ENCODE peak calls at places on chromosomes 3 and 15, in five cellular contexts. F is GM12878, B is SK-N-SH, O is HepG2, Y is H1. C is an unnamed sample.

GRCh38 chr3:173065543-173065970 is 75.5 kb downstream of the SPATA16 start:
- DNase-seq in F (no peak), B (peak; percentile 17), O (no peak), Y (peak; percentile 5), C (no peak)

GRCh38 chr3:17555525-17555924 is 186.9 kb downstream of the TBC1D5 start:
- DNase-seq in F (no peak), B (no peak), O (no peak), Y (no peak), C (no peak)

GRCh38 chr3:177711637-177712036 is 514.4 kb upstream of the TBL1XR1 start:
- DNase-seq in F (no peak), B (peak; percentile 26), O (no peak), Y (no peak), C (no peak)

GRCh38 chr15:51348688-51349087 is 7.2 kb downstream of the GLDN start:
- DNase-seq in F (peak; percentile 84), B (no peak), O (no peak), Y (no peak), C (no peak)

GRCh38 chr15:39350785-39351184 is 230.1 kb upstream of the THBS1 start:
- DNase-seq in F (no peak), B (no peak), O (no peak), Y (no peak), C (no peak)

GRCh38 chr3:59818033-59818936 is 768.5 kb upstream of the CFAP20DC start:
- DNase-seq in F (no peak), B (no peak), O (no peak), Y (no peak), C (peak; percentile 72)

GRCh38 chr3:131591394-131591990 is 88.7 kb upstream of the MRPL3 start:
- DNase-seq in F (no peak), B (no peak), O (no peak), Y (no peak), C (no peak)

GRCh38 chr3:59774613-59775012 is 724.8 kb upstream of the CFAP20DC start:
- DNase-seq in F (no peak), B (no peak), O (no peak), Y (no peak), C (no peak)

GRCh38 chr15:98347001-98347400 is 301.3 kb upstream of the IGF1R start:
- DNase-seq in F (no peak), B (no peak), O (no peak), Y (no peak), C (no peak)

GRCh38 chr15:55530861-55531313 is 22.9 kb upstream of the DNAAF4 start:
- DNase-seq in F (no peak), B (no peak), O (peak; percentile 4), Y (no peak), C (no peak)

GRCh38 chr15:66085128-66085527 is 168.4 kb downstream of the MEGF11 start:
- DNase-seq in F (no peak), B (no peak), O (peak; percentile 31), Y (no peak), C (no peak)

GRCh38 chr15:74396445-74397238 is 29.2 kb upstream of the CYP11A1 start:
- DNase-seq in F (peak; percentile 93), B (no peak), O (peak; percentile 84), Y (no peak), C (no peak)

GRCh38 chr3:165883866-165884478 is 46.7 kb upstream of the BCHE start:
- DNase-seq in F (no peak), B (no peak), O (no peak), Y (no peak), C (no peak)

GRCh38 chr3:63364909-63365308 is 86.8 kb downstream of the SYNPR start:
- DNase-seq in F (no peak), B (peak; percentile 16), O (no peak), Y (no peak), C (no peak)

GRCh38 chr3:101857279-101857678 is 8.0 kb downstream of the NFKBIZ start:
- DNase-seq in F (no peak), B (no peak), O (no peak), Y (no peak), C (no peak)

GRCh38 chr3:135009014-135009413 is 214.0 kb downstream of the EPHB1 start:
- DNase-seq in F (no peak), B (no peak), O (no peak), Y (no peak), C (no peak)

GRCh38 chr3:57221883-57222282 is 5.6 kb upstream of the APPL1 start:
- DNase-seq in F (no peak), B (peak; percentile 36), O (peak; percentile 20), Y (no peak), C (no peak)

GRCh38 chr3:37770938-37771918 is 90.5 kb upstream of the CTDSPL start:
- DNase-seq in F (no peak), B (peak; percentile 41), O (no peak), Y (no peak), C (no peak)

GRCh38 chr15:69285834-69286233 is 12.9 kb upstream of the PAQR5 start:
- DNase-seq in F (no peak), B (no peak), O (no peak), Y (no peak), C (no peak)

GRCh38 chr15:69472575-69472974 is 20.0 kb downstream of the RPLP1 start:
- DNase-seq in F (no peak), B (no peak), O (no peak), Y (no peak), C (no peak)

GRCh38 chr3:152910966-152911365 is 76.0 kb downstream of the P2RY1 start:
- DNase-seq in F (no peak), B (no peak), O (no peak), Y (no peak), C (no peak)

GRCh38 chr3:33061782-33062181 is 35.2 kb downstream of the GLB1 start:
- DNase-seq in F (no peak), B (no peak), O (no peak), Y (no peak), C (no peak)

GRCh38 chr3:7211740-7212139 is 350.8 kb downstream of the GRM7 start:
- DNase-seq in F (no peak), B (no peak), O (no peak), Y (no peak), C (no peak)

GRCh38 chr15:62672268-62672667 is 370.3 kb upstream of the TPM1 start:
- DNase-seq in F (no peak), B (no peak), O (no peak), Y (no peak), C (no peak)

GRCh38 chr3:180680097-180680430 is 775 bp upstream of the CCDC39 start:
- DNase-seq in F (no peak), B (peak; percentile 38), O (no peak), Y (no peak), C (no peak)

GRCh38 chr3:2099028-2099671 is 484 bp downstream of the CNTN4 start:
- DNase-seq in F (no peak), B (peak; percentile 65), O (no peak), Y (no peak), C (no peak)

GRCh38 chr3:16183601-16184270 is 9.3 kb downstream of the GALNT15 start:
- DNase-seq in F (no peak), B (no peak), O (no peak), Y (no peak), C (no peak)

GRCh38 chr3:11764931-11765363 is 81.7 kb downstream of the TAMM41 start:
- DNase-seq in F (no peak), B (no peak), O (no peak), Y (no peak), C (no peak)

GRCh38 chr15:76330281-76330680 is 6.3 kb upstream of the ISL2 start:
- DNase-seq in F (no peak), B (peak; percentile 71), O (peak; percentile 47), Y (no peak), C (peak; percentile 28)

GRCh38 chr3:19559724-19560442 is 374.1 kb downstream of the EFHB start:
- DNase-seq in F (peak; percentile 58), B (no peak), O (no peak), Y (no peak), C (no peak)

GRCh38 chr3:106249159-106249558 is 380.3 kb upstream of the CBLB start:
- DNase-seq in F (no peak), B (no peak), O (no peak), Y (no peak), C (no peak)

GRCh38 chr3:108118038-108118727 is 27.4 kb upstream of the CD47 start:
- DNase-seq in F (no peak), B (no peak), O (no peak), Y (no peak), C (no peak)

GRCh38 chr15:48507416-48508065 is 138.0 kb downstream of the FBN1 start:
- DNase-seq in F (peak; percentile 8), B (peak; percentile 42), O (peak; percentile 43), Y (no peak), C (peak; percentile 38)

GRCh38 chr3:149382091-149382467 is 4.6 kb upstream of the TM4SF1 start:
- DNase-seq in F (no peak), B (no peak), O (no peak), Y (no peak), C (no peak)

DNA sequence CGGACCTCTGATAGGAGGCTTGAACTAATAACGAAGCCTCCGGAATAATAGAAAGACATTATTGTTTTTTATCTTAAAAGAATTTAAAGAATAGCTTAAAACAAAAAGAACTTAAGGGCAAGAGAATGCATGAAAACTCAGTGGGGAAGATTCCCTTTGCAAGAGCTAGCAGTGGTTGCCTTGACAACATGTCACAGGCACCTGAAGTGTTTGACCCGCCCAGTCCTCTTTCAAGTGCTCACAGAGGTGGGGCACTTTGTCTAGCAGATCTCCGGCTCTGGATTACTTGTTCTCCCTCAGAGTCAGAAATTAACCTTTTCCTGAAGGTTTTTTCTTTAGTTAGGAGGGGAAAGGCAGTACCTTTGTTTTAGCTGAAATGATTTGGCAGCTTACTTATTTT is 37.8 kb downstream of the LARS2 start:
- DNase-seq in F (no peak), B (no peak), O (no peak), Y (no peak), C (no peak)
- TF ChIP-seq CHD2 in F (no peak), B (no peak), O (no peak), Y (no peak), C (no peak)

DNA sequence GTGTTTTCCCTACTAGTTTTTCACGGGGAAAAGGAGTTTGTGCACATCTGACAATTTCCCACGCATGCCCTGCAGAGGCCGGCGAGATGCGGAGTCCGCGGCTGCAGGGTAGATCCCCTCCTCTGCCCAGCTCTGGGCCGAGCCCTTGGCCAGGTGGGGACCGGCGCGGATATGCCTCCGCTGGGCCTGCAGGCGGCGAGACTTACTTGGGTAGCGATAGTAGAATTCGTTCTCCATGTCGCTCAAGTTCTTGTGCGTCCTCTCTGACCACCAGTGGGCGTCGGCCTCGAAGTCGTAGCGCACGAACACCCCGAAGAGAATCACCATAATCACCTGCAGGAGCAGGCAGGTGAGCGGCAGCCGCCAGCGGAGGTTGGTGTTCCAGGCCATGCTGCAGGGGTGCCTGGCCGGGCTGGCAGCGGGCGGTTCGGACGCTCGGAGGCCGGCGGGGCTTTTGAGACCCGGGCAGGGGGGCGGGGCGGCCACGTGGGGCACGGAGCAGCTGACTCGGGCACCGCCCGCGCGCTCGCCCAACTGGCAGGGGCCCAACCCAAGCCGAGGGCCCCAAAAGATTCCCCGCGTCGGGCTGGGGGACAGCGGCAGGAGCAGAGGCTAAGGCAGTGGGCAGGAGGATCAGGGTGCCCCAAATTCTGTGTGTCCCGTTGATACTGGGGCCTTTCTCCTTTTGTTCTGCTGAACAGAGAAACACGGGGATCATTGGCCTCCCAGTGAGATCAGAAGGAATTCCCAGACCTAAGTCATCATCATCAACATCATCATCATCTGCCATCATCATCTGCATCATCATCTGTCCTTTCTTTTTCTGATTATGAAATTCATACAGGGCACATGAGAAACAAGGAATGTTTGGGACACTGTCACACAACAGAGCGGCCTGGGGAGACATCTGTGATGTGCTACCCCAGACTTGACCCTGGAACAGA is at the start of gene RHCG:
- DNase-seq in F (no peak), B (peak; percentile 61), O (peak; percentile 69), Y (peak; percentile 69), C (peak; percentile 45)
- TF ChIP-seq YY1 in F (no peak), B (no peak), O (no peak), Y (peak; percentile 46), C (no peak)

GRCh38 chr3:119702530-119703527 is at the start of gene CFAP91:
- DNase-seq in F (peak; percentile 52), B (peak; percentile 97), O (no peak), Y (peak; percentile 87), C (peak; percentile 23)
- TF ChIP-seq CHD2 in F (peak; percentile 55), B (peak; percentile 19), O (no peak), Y (no peak), C (no peak)

GRCh38 chr3:183924956-183925355 is 40.3 kb upstream of the PARL start:
- DNase-seq in F (no peak), B (no peak), O (no peak), Y (no peak), C (no peak)
- TF ChIP-seq YY1 in F (no peak), B (no peak), O (no peak), Y (no peak), C (no peak)